ENCODE peak calls at places on chromosomes 6 and 20, in seven cellular contexts. E, N, C, J, H, R and X are unnamed samples.
A peak's percentile ranks its signal among the peaks of the same experiment; 100 is the strongest.

GRCh38 chr6:106116125-106116524 is 30.0 kb downstream of the PRDM1 start:
- DNase-seq in E (no peak), N (no peak), C (peak; percentile 1), J (no peak), H (no peak), R (peak; percentile 26), X (no peak)

GRCh38 chr6:127851197-127851596 is 49.7 kb downstream of the THEMIS start:
- DNase-seq in E (no peak), N (no peak), C (no peak), J (peak; percentile 82), H (no peak), R (no peak), X (no peak)

GRCh38 chr6:161215193-161215592 is 58.7 kb downstream of the AGPAT4 start:
- DNase-seq in E (no peak), N (no peak), C (no peak), J (peak; percentile 68), H (no peak), R (peak; percentile 74), X (peak; percentile 91)

GRCh38 chr6:53246924-53247323 is 98.3 kb upstream of the GCM1 start:
- DNase-seq in E (no peak), N (no peak), C (no peak), J (no peak), H (no peak), R (no peak), X (no peak)

GRCh38 chr6:15864033-15864707 is 201.3 kb upstream of the DTNBP1 start:
- DNase-seq in E (no peak), N (no peak), C (no peak), J (no peak), H (no peak), R (no peak), X (no peak)

GRCh38 chr6:56353860-56354259 is 106.5 kb upstream of the COL21A1 start:
- DNase-seq in E (no peak), N (no peak), C (no peak), J (no peak), H (no peak), R (no peak), X (no peak)

GRCh38 chr6:4970739-4971395 is 33.0 kb downstream of the RPP40 start:
- DNase-seq in E (no peak), N (no peak), C (no peak), J (no peak), H (no peak), R (no peak), X (no peak)

GRCh38 chr6:105196076-105196475 is 16.3 kb upstream of the POPDC3 start:
- DNase-seq in E (no peak), N (no peak), C (no peak), J (peak; percentile 30), H (no peak), R (no peak), X (no peak)

GRCh38 chr6:39029156-39030011 is 19.2 kb upstream of the GLP1R start:
- DNase-seq in E (peak; percentile 23), N (no peak), C (no peak), J (peak; percentile 18), H (peak; percentile 80), R (no peak), X (peak; percentile 55)

GRCh38 chr6:12548526-12548925 is 168.0 kb upstream of the PHACTR1 start:
- DNase-seq in E (no peak), N (no peak), C (no peak), J (peak; percentile 95), H (no peak), R (peak; percentile 31), X (no peak)

GRCh38 chr6:106059331-106059730 is 26.8 kb upstream of the PRDM1 start:
- DNase-seq in E (no peak), N (no peak), C (no peak), J (no peak), H (no peak), R (no peak), X (no peak)

GRCh38 chr20:57190536-57191265 is 75.7 kb downstream of the BMP7 start:
- DNase-seq in E (no peak), N (no peak), C (no peak), J (peak; percentile 24), H (no peak), R (no peak), X (no peak)

GRCh38 chr20:2387180-2387577 is 6.5 kb downstream of the TGM6 start:
- DNase-seq in E (peak; percentile 35), N (peak; percentile 16), C (no peak), J (peak; percentile 45), H (peak; percentile 82), R (peak; percentile 54), X (peak; percentile 45)

GRCh38 chr20:23445596-23446217 is 6.2 kb downstream of the CSTL1 start:
- DNase-seq in E (no peak), N (no peak), C (no peak), J (peak; percentile 94), H (no peak), R (peak; percentile 57), X (peak; percentile 55)

GRCh38 chr6:82959385-82959941 is 106.2 kb downstream of the UBE3D start:
- DNase-seq in E (peak; percentile 38), N (no peak), C (no peak), J (peak; percentile 82), H (no peak), R (peak; percentile 55), X (no peak)

GRCh38 chr20:31605902-31606677 is 1.0 kb downstream of the ID1 start:
- DNase-seq in E (no peak), N (no peak), C (peak; percentile 56), J (peak; percentile 37), H (peak; percentile 36), R (no peak), X (peak; percentile 39)

GRCh38 chr6:31727717-31728671 is 1.1 kb downstream of the DDAH2 start:
- DNase-seq in E (no peak), N (no peak), C (no peak), J (peak; percentile 11), H (no peak), R (no peak), X (no peak)

GRCh38 chr20:46232575-46232974 is 75.7 kb downstream of the CDH22 start:
- DNase-seq in E (no peak), N (no peak), C (no peak), J (no peak), H (no peak), R (no peak), X (no peak)

GRCh38 chr20:12458241-12458640 is 540.5 kb downstream of the BTBD3 start:
- DNase-seq in E (no peak), N (no peak), C (no peak), J (no peak), H (no peak), R (no peak), X (no peak)

GRCh38 chr20:4076671-4077070 is 61.3 kb upstream of the RNF24 start:
- DNase-seq in E (no peak), N (no peak), C (no peak), J (peak; percentile 87), H (no peak), R (peak; percentile 77), X (no peak)

GRCh38 chr6:6825153-6825847 is 236.8 kb downstream of the LY86 start:
- DNase-seq in E (no peak), N (no peak), C (no peak), J (no peak), H (no peak), R (peak; percentile 23), X (no peak)

GRCh38 chr6:108492131-108492766 is 68.5 kb upstream of the FOXO3 start:
- DNase-seq in E (peak; percentile 26), N (peak; percentile 43), C (peak; percentile 8), J (peak; percentile 57), H (no peak), R (peak; percentile 7), X (peak; percentile 22)

GRCh38 chr20:37575884-37576283 is 48.2 kb upstream of the BLCAP start:
- DNase-seq in E (no peak), N (no peak), C (no peak), J (no peak), H (no peak), R (no peak), X (no peak)

GRCh38 chr6:28606424-28607391 is 81.0 kb downstream of the GPX5 start:
- DNase-seq in E (peak; percentile 57), N (peak; percentile 92), C (peak; percentile 90), J (peak; percentile 66), H (peak; percentile 75), R (peak; percentile 83), X (peak; percentile 81)

GRCh38 chr20:34716921-34717229 is 12.7 kb downstream of the TP53INP2 start:
- DNase-seq in E (no peak), N (no peak), C (no peak), J (no peak), H (no peak), R (no peak), X (no peak)

GRCh38 chr20:60138263-60139127 is 180.3 kb downstream of the CDH26 start:
- DNase-seq in E (no peak), N (no peak), C (no peak), J (no peak), H (peak; percentile 70), R (no peak), X (peak; percentile 12)

GRCh38 chr6:8335896-8336295 is 99.4 kb downstream of the SLC35B3 start:
- DNase-seq in E (no peak), N (no peak), C (no peak), J (no peak), H (no peak), R (no peak), X (no peak)

GRCh38 chr6:82894653-82895259 is 170.9 kb downstream of the UBE3D start:
- DNase-seq in E (no peak), N (no peak), C (no peak), J (no peak), H (no peak), R (no peak), X (no peak)

GRCh38 chr20:610130-611046 is at the start of gene TCF15:
- DNase-seq in E (peak; percentile 70), N (no peak), C (no peak), J (peak; percentile 11), H (peak; percentile 54), R (no peak), X (peak; percentile 44)

GRCh38 chr6:137156650-137157049 is 16.8 kb downstream of the IL22RA2 start:
- DNase-seq in E (no peak), N (no peak), C (no peak), J (no peak), H (no peak), R (no peak), X (no peak)

GRCh38 chr20:41837669-41838224 is 219.6 kb upstream of the CHD6 start:
- DNase-seq in E (no peak), N (peak; percentile 78), C (peak; percentile 6), J (no peak), H (no peak), R (no peak), X (no peak)